ENCODE peak calls at places on chromosomes 2 and 18, in seven cellular contexts. Q is H9, G is neuronal stem cell, L is mesenchymal stem cell, U is IMR-90, Z is H1, X is trophoblast cell. B is an unnamed sample.
A peak's percentile ranks its signal among the peaks of the same experiment; 100 is the strongest.

GRCh38 chr2:44148997-44149396 is 19.7 kb upstream of the PPM1B start:
- DNase-seq in Q (no peak), G (no peak), L (no peak), U (no peak), Z (no peak), X (no peak), B (no peak)

GRCh38 chr2:234673961-234674759 is 177.3 kb upstream of the ARL4C start:
- DNase-seq in Q (no peak), G (no peak), L (peak; percentile 26), U (no peak), Z (no peak), X (no peak), B (no peak)

GRCh38 chr2:189273734-189274133 is 94.2 kb upstream of the COL5A2 start:
- DNase-seq in Q (no peak), G (no peak), L (no peak), U (no peak), Z (no peak), X (no peak), B (no peak)

GRCh38 chr18:32057624-32058165 is 34.0 kb upstream of the RNF138 start:
- DNase-seq in Q (peak; percentile 51), G (no peak), L (no peak), U (no peak), Z (peak; percentile 10), X (no peak), B (peak; percentile 84)

GRCh38 chr18:55706893-55707292 is 118.9 kb upstream of the TCF4 start:
- DNase-seq in Q (no peak), G (no peak), L (peak; percentile 33), U (peak; percentile 92), Z (no peak), X (peak; percentile 51), B (no peak)

GRCh38 chr2:174607989-174608865 is 10.6 kb upstream of the WIPF1 start:
- DNase-seq in Q (no peak), G (no peak), L (no peak), U (no peak), Z (no peak), X (no peak), B (no peak)

GRCh38 chr2:21165350-21165749 is 41.6 kb downstream of the TDRD15 start:
- DNase-seq in Q (no peak), G (no peak), L (no peak), U (peak; percentile 1), Z (no peak), X (no peak), B (no peak)

GRCh38 chr2:179265082-179265575 is 497 bp upstream of the SESTD1 start:
- DNase-seq in Q (no peak), G (no peak), L (peak; percentile 32), U (peak; percentile 66), Z (no peak), X (peak; percentile 25), B (no peak)

GRCh38 chr2:130829020-130829419 is 7.7 kb upstream of the ARHGEF4 start:
- DNase-seq in Q (no peak), G (no peak), L (no peak), U (peak; percentile 57), Z (no peak), X (peak; percentile 63), B (peak; percentile 27)

GRCh38 chr2:102975996-102976636 is 214.3 kb downstream of the TMEM182 start:
- DNase-seq in Q (peak; percentile 73), G (peak; percentile 61), L (no peak), U (peak; percentile 4), Z (peak; percentile 36), X (no peak), B (peak; percentile 83)

GRCh38 chr18:64546451-64546850 is 397.6 kb upstream of the LINC00305 start:
- DNase-seq in Q (no peak), G (no peak), L (no peak), U (no peak), Z (no peak), X (no peak), B (no peak)

GRCh38 chr18:47184419-47185050 is 8.4 kb upstream of the IER3IP1 start:
- DNase-seq in Q (no peak), G (no peak), L (peak; percentile 54), U (peak; percentile 51), Z (no peak), X (peak; percentile 71), B (peak; percentile 56)

DNA sequence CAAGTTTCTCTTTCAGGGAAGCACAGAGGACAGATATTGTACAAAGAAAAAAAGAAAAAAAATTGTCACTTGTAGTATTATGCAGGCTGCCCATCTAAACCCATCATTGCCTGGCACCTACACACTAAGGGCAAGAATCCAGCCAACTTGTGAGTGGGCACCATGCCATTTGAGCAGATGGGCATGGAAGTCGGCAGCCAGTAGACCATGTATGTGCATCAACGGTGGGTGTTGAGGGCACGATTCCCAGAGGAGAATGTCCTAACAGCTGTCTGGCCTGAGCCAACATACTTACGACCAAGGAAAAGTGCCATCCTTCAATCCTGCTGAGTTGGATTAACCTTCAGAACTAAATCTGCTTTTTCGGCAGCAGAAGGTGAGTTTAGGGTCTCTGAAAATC is 63.9 kb downstream of the ARHGAP15 start:
- DNase-seq in Q (no peak), G (no peak), L (no peak), U (no peak), Z (no peak), X (no peak), B (no peak)
- H3K4me2 ChIP-seq in Q (no peak overlapping the region), G (no peak overlapping the region), L (no peak overlapping the region), U (no peak overlapping the region), Z (no peak overlapping the region), X (no peak overlapping the region), B (no peak overlapping the region)

DNA sequence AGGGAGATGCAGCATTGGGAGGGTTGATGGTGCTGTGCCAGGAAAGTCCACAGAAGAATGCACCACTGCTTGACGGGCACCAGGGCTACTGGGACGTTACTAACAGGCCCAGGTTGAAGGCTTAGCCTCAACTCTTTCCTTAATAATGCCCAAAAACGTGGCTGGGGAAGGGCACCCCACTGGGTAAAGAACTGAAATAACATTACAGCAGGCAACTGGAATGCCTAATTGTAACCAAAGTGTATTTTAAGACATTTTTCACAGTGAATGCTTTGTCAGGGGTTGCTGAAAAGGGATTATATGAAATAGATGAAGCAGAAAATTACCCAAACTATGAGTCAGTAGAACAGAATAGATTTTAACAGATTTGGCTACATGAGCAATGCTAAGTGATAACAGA is 191.3 kb downstream of the CMPK2 start:
- DNase-seq in Q (no peak), G (peak; percentile 11), L (no peak), U (no peak), Z (no peak), X (no peak), B (no peak)
- H3K23ac ChIP-seq in Q (no peak overlapping the region), G (no peak overlapping the region), L (no peak overlapping the region), U (no peak overlapping the region), Z (no peak overlapping the region), X (no peak overlapping the region), B (no peak overlapping the region)

GRCh38 chr2:177237932-177238331 is 25.3 kb downstream of the HNRNPA3 start:
- DNase-seq in Q (no peak), G (no peak), L (no peak), U (no peak), Z (no peak), X (no peak), B (no peak)
- H3K4ac ChIP-seq in Q (no peak overlapping the region), G (no peak overlapping the region), L (no peak overlapping the region), U (no peak overlapping the region), Z (no peak overlapping the region), X (peak overlapping the region; percentile 86), B (no peak overlapping the region)

DNA sequence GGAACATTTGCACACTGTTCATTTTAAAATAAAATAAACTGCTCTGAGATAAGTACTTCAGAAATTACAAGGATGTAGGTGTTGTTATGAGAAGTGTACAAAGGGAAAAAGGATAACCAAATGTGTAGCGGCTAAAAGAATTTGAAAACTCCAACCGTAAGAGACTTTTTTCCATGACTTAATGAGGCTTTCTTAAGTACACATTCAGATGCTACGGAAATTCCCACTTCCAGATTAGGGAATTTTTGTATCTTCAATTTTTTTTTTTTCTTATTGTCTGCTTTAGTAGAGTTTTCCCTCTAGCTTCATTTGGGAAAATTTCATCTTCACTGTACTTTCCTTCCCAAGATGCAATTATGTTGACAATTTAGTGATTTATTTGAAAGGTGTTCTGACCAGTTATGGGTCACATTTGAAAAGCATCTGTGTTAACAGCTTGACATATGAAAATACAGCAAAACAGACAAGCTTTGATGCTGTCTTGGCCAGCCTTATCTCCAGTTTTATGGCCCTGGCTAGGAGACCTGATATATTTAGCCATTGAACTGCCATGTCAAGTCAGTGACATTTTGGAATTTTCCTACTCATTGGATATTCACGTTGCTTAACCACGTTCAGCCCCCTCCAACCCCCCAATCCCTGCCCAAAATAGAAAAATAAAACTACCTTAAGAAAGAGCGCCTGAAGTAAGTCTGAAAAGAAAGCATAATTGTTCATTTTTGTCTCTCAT is 105.6 kb downstream of the FEZ2 start:
- DNase-seq in Q (no peak), G (no peak), L (peak; percentile 86), U (peak; percentile 83), Z (no peak), X (no peak), B (no peak)
- H3K4me2 ChIP-seq in Q (no peak overlapping the region), G (no peak overlapping the region), L (no peak overlapping the region), U (no peak overlapping the region), Z (no peak overlapping the region), X (no peak overlapping the region), B (no peak overlapping the region)

GRCh38 chr2:127161176-127162136 is 54.5 kb upstream of the BIN1 start:
- DNase-seq in Q (no peak), G (no peak), L (no peak), U (no peak), Z (no peak), X (no peak), B (no peak)

GRCh38 chr2:127158614-127159290 is 51.8 kb upstream of the BIN1 start:
- DNase-seq in Q (no peak), G (no peak), L (no peak), U (no peak), Z (no peak), X (no peak), B (no peak)

GRCh38 chr2:127162261-127163089 is 55.5 kb upstream of the BIN1 start:
- DNase-seq in Q (no peak), G (no peak), L (no peak), U (no peak), Z (no peak), X (no peak), B (no peak)

GRCh38 chr2:127157651-127158460 is 50.9 kb upstream of the BIN1 start:
- DNase-seq in Q (peak; percentile 86), G (peak; percentile 33), L (peak; percentile 56), U (no peak), Z (peak; percentile 57), X (peak; percentile 82), B (peak; percentile 90)

GRCh38 chr2:127160676-127161075 is 53.7 kb upstream of the BIN1 start:
- DNase-seq in Q (no peak), G (no peak), L (no peak), U (no peak), Z (no peak), X (no peak), B (no peak)
- H3K23ac ChIP-seq in Q (no peak overlapping the region), G (no peak overlapping the region), L (no peak overlapping the region), U (no peak overlapping the region), Z (no peak overlapping the region), X (no peak overlapping the region), B (no peak overlapping the region)

GRCh38 chr2:77443076-77443475 is 79.1 kb downstream of the LRRTM4 start:
- DNase-seq in Q (no peak), G (no peak), L (no peak), U (no peak), Z (no peak), X (no peak), B (no peak)
- H3K4ac ChIP-seq in Q (no peak overlapping the region), G (no peak overlapping the region), L (no peak overlapping the region), U (no peak overlapping the region), Z (no peak overlapping the region), X (no peak overlapping the region), B (no peak overlapping the region)

GRCh38 chr2:29462293-29462692 is 347.1 kb downstream of the CLIP4 start:
- DNase-seq in Q (no peak), G (no peak), L (peak; percentile 5), U (peak; percentile 68), Z (no peak), X (peak; percentile 36), B (no peak)
- H3K4me2 ChIP-seq in Q (no peak overlapping the region), G (no peak overlapping the region), L (no peak overlapping the region), U (peak overlapping the region; percentile 17), Z (no peak overlapping the region), X (no peak overlapping the region), B (no peak overlapping the region)

B was measured in mesendoderm.